ENCODE peak calls at places on chromosomes 6 and 20, in eight cellular contexts. C is fibroblast of lung, S is kidney, X is fibroblast of the aortic adventitia, D is lower leg skin, L is mammary epithelial cell, F is cardiac fibroblast, B is BJ. U is an unnamed sample.

GRCh38 chr6:43627008-43627825 is 1.8 kb downstream of the GTPBP2 start:
- DNase-seq in C (peak), S (peak), X (peak), D (peak), L (peak), F (peak), B (peak), U (peak)

GRCh38 chr6:136526196-136526930 is 23.9 kb downstream of the MAP7 start:
- DNase-seq in C (peak), S (peak), X (peak), D (peak), L (peak), F (peak), B (no peak), U (no peak)

GRCh38 chr20:38842558-38842981 is 37.1 kb downstream of the PPP1R16B start:
- DNase-seq in C (no peak), S (peak), X (no peak), D (no peak), L (no peak), F (no peak), B (no peak), U (no peak)

GRCh38 chr6:65116326-65116725 is 590.7 kb downstream of the EYS start:
- DNase-seq in C (no peak), S (no peak), X (no peak), D (no peak), L (no peak), F (no peak), B (no peak), U (no peak)

GRCh38 chr6:135519343-135519742 is 21.8 kb upstream of the AHI1 start:
- DNase-seq in C (no peak), S (no peak), X (no peak), D (no peak), L (no peak), F (no peak), B (no peak), U (no peak)

GRCh38 chr6:34523441-34524206 is 32.5 kb downstream of the SPDEF start:
- DNase-seq in C (no peak), S (peak), X (no peak), D (no peak), L (no peak), F (no peak), B (no peak), U (no peak)

GRCh38 chr20:33518071-33518470 is 28.2 kb downstream of the CBFA2T2 start:
- DNase-seq in C (peak), S (no peak), X (peak), D (no peak), L (peak), F (peak), B (peak), U (no peak)

GRCh38 chr6:87029711-87030314 is 65.1 kb downstream of the CGA start:
- DNase-seq in C (peak), S (no peak), X (peak), D (no peak), L (peak), F (peak), B (no peak), U (no peak)

GRCh38 chr6:100457251-100457990 is 7.3 kb downstream of the SIM1 start:
- DNase-seq in C (no peak), S (peak), X (no peak), D (no peak), L (no peak), F (no peak), B (no peak), U (no peak)

GRCh38 chr6:25844518-25844917 is 12.7 kb upstream of the SLC17A1 start:
- DNase-seq in C (no peak), S (no peak), X (no peak), D (no peak), L (no peak), F (no peak), B (no peak), U (no peak)

GRCh38 chr6:168130683-168131371 is 51.8 kb upstream of the FRMD1 start:
- DNase-seq in C (no peak), S (peak), X (no peak), D (peak), L (no peak), F (no peak), B (no peak), U (no peak)

GRCh38 chr20:2694519-2694918 is 1.9 kb downstream of the EBF4 start:
- DNase-seq in C (no peak), S (no peak), X (no peak), D (peak), L (no peak), F (no peak), B (no peak), U (no peak)

GRCh38 chr6:146887447-146888077 is 288.8 kb downstream of the ADGB start:
- DNase-seq in C (no peak), S (no peak), X (no peak), D (no peak), L (no peak), F (peak), B (no peak), U (no peak)

GRCh38 chr6:46017726-46018125 is 2.1 kb upstream of the CLIC5 start:
- DNase-seq in C (no peak), S (no peak), X (no peak), D (no peak), L (no peak), F (no peak), B (no peak), U (no peak)

GRCh38 chr20:7624886-7625285 is 315.4 kb downstream of the HAO1 start:
- DNase-seq in C (no peak), S (no peak), X (no peak), D (no peak), L (peak), F (no peak), B (no peak), U (no peak)

GRCh38 chr6:40809627-40810026 is 222.5 kb upstream of the LRFN2 start:
- DNase-seq in C (no peak), S (no peak), X (no peak), D (no peak), L (no peak), F (no peak), B (no peak), U (no peak)

GRCh38 chr6:151431336-151431735 is 20.6 kb downstream of the RMND1 start:
- DNase-seq in C (no peak), S (no peak), X (no peak), D (no peak), L (no peak), F (no peak), B (no peak), U (no peak)

GRCh38 chr6:111683126-111683525 is 77.4 kb upstream of the TRAF3IP2 start:
- DNase-seq in C (peak), S (no peak), X (peak), D (no peak), L (no peak), F (peak), B (no peak), U (no peak)

GRCh38 chr20:47985092-47985850 is 200.0 kb upstream of the SULF2 start:
- DNase-seq in C (no peak), S (no peak), X (no peak), D (peak), L (peak), F (peak), B (peak), U (no peak)

GRCh38 chr6:19736066-19736465 is 101.1 kb upstream of the ID4 start:
- DNase-seq in C (peak), S (no peak), X (no peak), D (no peak), L (no peak), F (no peak), B (no peak), U (no peak)
- TF ChIP-seq CTCF in C (no peak), S (no peak), X (no peak), D (no peak), L (no peak), F (no peak), B (no peak), U (no peak)

DNA sequence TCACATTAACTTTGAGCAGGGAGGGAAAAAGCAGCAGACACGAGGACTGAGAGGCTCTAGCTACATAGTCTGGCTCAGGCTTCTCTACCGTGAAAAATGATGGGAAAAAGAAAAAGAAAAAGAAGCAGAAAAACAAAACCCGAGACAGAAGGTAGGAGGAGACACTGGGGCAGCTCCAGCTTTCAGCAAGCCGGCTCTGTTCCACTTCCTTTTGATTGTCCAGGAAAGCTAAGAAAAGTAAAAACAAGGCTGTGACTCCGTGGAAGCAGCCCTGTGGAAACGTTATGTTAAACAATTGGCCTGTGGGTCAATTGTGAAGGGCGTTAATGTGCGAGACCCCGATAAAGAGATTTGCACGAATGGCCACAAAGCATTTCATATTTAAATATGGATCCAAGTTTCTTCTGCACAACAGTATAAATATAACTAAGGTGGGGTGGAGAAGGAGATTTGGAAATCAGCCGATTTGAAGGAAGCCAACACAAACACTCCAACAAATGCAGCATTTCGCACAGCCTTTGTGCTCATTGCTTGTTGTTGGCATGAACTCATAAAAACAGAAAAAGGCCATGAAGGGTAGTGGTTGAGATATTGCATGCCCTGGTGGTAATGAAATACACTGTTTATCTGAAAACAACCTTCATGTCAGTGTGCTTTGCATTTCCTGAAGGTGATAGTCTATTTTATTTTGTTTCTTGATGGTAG is 236.9 kb upstream of the JAG1 start:
- DNase-seq in C (peak), S (no peak), X (peak), D (no peak), L (no peak), F (peak), B (no peak), U (no peak)
- TF ChIP-seq CTCF in C (no peak), S (no peak), X (peak), D (no peak), L (no peak), F (peak), B (no peak), U (no peak)

GRCh38 chr20:22560817-22561216 is 23.6 kb downstream of the FOXA2 start:
- DNase-seq in C (no peak), S (no peak), X (no peak), D (no peak), L (no peak), F (no peak), B (no peak), U (no peak)

GRCh38 chr20:22562620-22563019 is 21.8 kb downstream of the FOXA2 start:
- DNase-seq in C (no peak), S (no peak), X (no peak), D (no peak), L (no peak), F (no peak), B (no peak), U (no peak)

GRCh38 chr20:22559711-22560305 is 24.6 kb downstream of the FOXA2 start:
- DNase-seq in C (no peak), S (no peak), X (no peak), D (no peak), L (no peak), F (no peak), B (no peak), U (no peak)

GRCh38 chr20:22563062-22563965 is 21.1 kb downstream of the FOXA2 start:
- DNase-seq in C (no peak), S (no peak), X (no peak), D (no peak), L (no peak), F (no peak), B (no peak), U (no peak)

GRCh38 chr20:22561965-22562581 is 22.3 kb downstream of the FOXA2 start:
- DNase-seq in C (no peak), S (no peak), X (no peak), D (no peak), L (no peak), F (no peak), B (no peak), U (no peak)
- TF ChIP-seq CTCF in C (no peak), S (no peak), X (no peak), D (no peak), L (no peak), F (no peak), B (no peak), U (no peak)

DNA sequence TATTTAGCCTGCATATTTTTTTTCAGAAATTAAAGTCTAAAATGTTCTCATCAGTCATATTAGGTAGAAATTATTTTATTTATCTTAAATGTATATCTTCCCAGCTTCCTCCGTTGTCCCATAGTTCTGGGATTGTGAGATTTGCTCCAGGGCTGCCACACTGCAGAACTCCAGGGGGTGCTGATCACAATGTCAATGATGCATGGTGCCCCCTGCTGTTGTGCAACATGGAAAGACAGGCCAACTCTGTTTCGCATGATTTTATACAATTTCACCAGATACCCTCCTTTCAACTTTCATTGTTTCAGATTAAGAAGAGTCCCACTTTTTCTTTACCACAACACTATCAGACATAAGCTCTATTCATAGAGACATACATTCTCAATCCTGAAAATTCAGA is 35.9 kb downstream of the ID4 start:
- DNase-seq in C (no peak), S (no peak), X (no peak), D (no peak), L (no peak), F (no peak), B (no peak), U (no peak)
- TF ChIP-seq CTCF in C (no peak), S (no peak), X (no peak), D (no peak), L (peak), F (no peak), B (peak), U (no peak)